ENCODE peak calls at places on chromosomes 2 and 18, in six cellular contexts. One of them, this sample, is unnamed.

GRCh38 chr18:71443726-71444480 is 1100.2 kb downstream of the CBLN2 start:
- DNase-seq in H9: no peak
- DNase-seq in kidney: no peak
- DNase-seq in GM23248: no peak
- DNase-seq in HCT116: no peak
- DNase-seq in neuronal stem cell: no peak
- DNase-seq in this sample: peak; percentile 93

GRCh38 chr2:171383141-171383540 is 50.6 kb downstream of the METTL8 start:
- DNase-seq in H9: no peak
- DNase-seq in kidney: no peak
- DNase-seq in GM23248: no peak
- DNase-seq in HCT116: no peak
- DNase-seq in neuronal stem cell: no peak
- DNase-seq in this sample: no peak

GRCh38 chr2:199690225-199690624 is 160.8 kb downstream of the FTCDNL1 start:
- DNase-seq in H9: no peak
- DNase-seq in kidney: no peak
- DNase-seq in GM23248: no peak
- DNase-seq in HCT116: no peak
- DNase-seq in neuronal stem cell: no peak
- DNase-seq in this sample: no peak

GRCh38 chr2:222318026-222318711 is 19.4 kb upstream of the PAX3 start:
- DNase-seq in H9: peak; percentile 85
- DNase-seq in kidney: peak; percentile 83
- DNase-seq in GM23248: peak; percentile 70
- DNase-seq in HCT116: peak; percentile 35
- DNase-seq in neuronal stem cell: no peak
- DNase-seq in this sample: peak; percentile 56

GRCh38 chr2:219643084-219643473 is 15.6 kb downstream of the SLC4A3 start:
- DNase-seq in H9: peak; percentile 24
- DNase-seq in kidney: no peak
- DNase-seq in GM23248: no peak
- DNase-seq in HCT116: no peak
- DNase-seq in neuronal stem cell: no peak
- DNase-seq in this sample: no peak

GRCh38 chr2:19859565-19859964 is 42.2 kb downstream of the TTC32 start:
- DNase-seq in H9: no peak
- DNase-seq in kidney: no peak
- DNase-seq in GM23248: no peak
- DNase-seq in HCT116: no peak
- DNase-seq in neuronal stem cell: no peak
- DNase-seq in this sample: no peak

GRCh38 chr18:42611134-42611533 is 504.4 kb downstream of the RIT2 start:
- DNase-seq in H9: no peak
- DNase-seq in kidney: no peak
- DNase-seq in GM23248: no peak
- DNase-seq in HCT116: no peak
- DNase-seq in neuronal stem cell: no peak
- DNase-seq in this sample: no peak

GRCh38 chr2:21381421-21381820 is 257.7 kb downstream of the TDRD15 start:
- DNase-seq in H9: no peak
- DNase-seq in kidney: no peak
- DNase-seq in GM23248: no peak
- DNase-seq in HCT116: no peak
- DNase-seq in neuronal stem cell: no peak
- DNase-seq in this sample: no peak

GRCh38 chr2:184534986-184535385 is 63.3 kb upstream of the ZNF804A start:
- DNase-seq in H9: no peak
- DNase-seq in kidney: no peak
- DNase-seq in GM23248: no peak
- DNase-seq in HCT116: no peak
- DNase-seq in neuronal stem cell: no peak
- DNase-seq in this sample: no peak

GRCh38 chr2:240871071-240871958 is 2.7 kb downstream of the AGXT start:
- DNase-seq in H9: no peak
- DNase-seq in kidney: no peak
- DNase-seq in GM23248: no peak
- DNase-seq in HCT116: no peak
- DNase-seq in neuronal stem cell: no peak
- DNase-seq in this sample: no peak

GRCh38 chr2:168703926-168704325 is 98.5 kb upstream of the NOSTRIN start:
- DNase-seq in H9: no peak
- DNase-seq in kidney: no peak
- DNase-seq in GM23248: no peak
- DNase-seq in HCT116: no peak
- DNase-seq in neuronal stem cell: no peak
- DNase-seq in this sample: no peak

GRCh38 chr2:71882949-71883472 is 264.7 kb downstream of the CYP26B1 start:
- DNase-seq in H9: peak; percentile 22
- DNase-seq in kidney: peak; percentile 90
- DNase-seq in GM23248: peak; percentile 94
- DNase-seq in HCT116: peak; percentile 21
- DNase-seq in neuronal stem cell: no peak
- DNase-seq in this sample: peak; percentile 76

GRCh38 chr2:195037072-195037471 is 620.0 kb upstream of the SLC39A10 start:
- DNase-seq in H9: no peak
- DNase-seq in kidney: peak; percentile 41
- DNase-seq in GM23248: no peak
- DNase-seq in HCT116: no peak
- DNase-seq in neuronal stem cell: no peak
- DNase-seq in this sample: no peak

GRCh38 chr2:33268246-33268831 is 208.1 kb upstream of the RASGRP3 start:
- DNase-seq in H9: no peak
- DNase-seq in kidney: no peak
- DNase-seq in GM23248: peak; percentile 30
- DNase-seq in HCT116: no peak
- DNase-seq in neuronal stem cell: no peak
- DNase-seq in this sample: no peak

GRCh38 chr2:71989671-71990070 is 158.0 kb downstream of the CYP26B1 start:
- DNase-seq in H9: no peak
- DNase-seq in kidney: peak; percentile 19
- DNase-seq in GM23248: no peak
- DNase-seq in HCT116: no peak
- DNase-seq in neuronal stem cell: no peak
- DNase-seq in this sample: no peak

GRCh38 chr2:108594982-108595464 is 60.8 kb downstream of the LIMS1 start:
- DNase-seq in H9: no peak
- DNase-seq in kidney: no peak
- DNase-seq in GM23248: peak; percentile 74
- DNase-seq in HCT116: no peak
- DNase-seq in neuronal stem cell: no peak
- DNase-seq in this sample: peak; percentile 100

GRCh38 chr18:61502472-61502871 is 169.2 kb downstream of the CDH20 start:
- DNase-seq in H9: peak; percentile 50
- DNase-seq in kidney: no peak
- DNase-seq in GM23248: peak; percentile 78
- DNase-seq in HCT116: peak; percentile 35
- DNase-seq in neuronal stem cell: peak; percentile 51
- DNase-seq in this sample: peak; percentile 33

GRCh38 chr2:46862430-46862829 is 53.2 kb downstream of the MCFD2 start:
- DNase-seq in H9: no peak
- DNase-seq in kidney: no peak
- DNase-seq in GM23248: no peak
- DNase-seq in HCT116: no peak
- DNase-seq in neuronal stem cell: no peak
- DNase-seq in this sample: no peak

GRCh38 chr18:51133580-51134160 is 63.8 kb downstream of the MEX3C start:
- DNase-seq in H9: no peak
- DNase-seq in kidney: no peak
- DNase-seq in GM23248: no peak
- DNase-seq in HCT116: no peak
- DNase-seq in neuronal stem cell: no peak
- DNase-seq in this sample: no peak

GRCh38 chr2:96253006-96253405 is 12.8 kb downstream of the TMEM127 start:
- DNase-seq in H9: no peak
- DNase-seq in kidney: peak; percentile 28
- DNase-seq in GM23248: no peak
- DNase-seq in HCT116: no peak
- DNase-seq in neuronal stem cell: no peak
- DNase-seq in this sample: no peak

GRCh38 chr2:217451634-217452033 is 551.2 kb downstream of the TNS1 start:
- DNase-seq in H9: no peak
- DNase-seq in kidney: no peak
- DNase-seq in GM23248: peak; percentile 47
- DNase-seq in HCT116: no peak
- DNase-seq in neuronal stem cell: no peak
- DNase-seq in this sample: peak; percentile 89

GRCh38 chr18:43965691-43966090 is 688.4 kb upstream of the SYT4 start:
- DNase-seq in H9: no peak
- DNase-seq in kidney: no peak
- DNase-seq in GM23248: no peak
- DNase-seq in HCT116: no peak
- DNase-seq in neuronal stem cell: no peak
- DNase-seq in this sample: no peak

GRCh38 chr2:96153291-96153713 is 8.1 kb upstream of the DUSP2 start:
- DNase-seq in H9: peak; percentile 22
- DNase-seq in kidney: no peak
- DNase-seq in GM23248: no peak
- DNase-seq in HCT116: no peak
- DNase-seq in neuronal stem cell: no peak
- DNase-seq in this sample: no peak

GRCh38 chr2:147976102-147976501 is 44.4 kb downstream of the ORC4 start:
- DNase-seq in H9: no peak
- DNase-seq in kidney: no peak
- DNase-seq in GM23248: no peak
- DNase-seq in HCT116: no peak
- DNase-seq in neuronal stem cell: no peak
- DNase-seq in this sample: no peak

GRCh38 chr2:64524604-64525322 is 635 bp downstream of the AFTPH start:
- DNase-seq in H9: peak; percentile 48
- DNase-seq in kidney: peak; percentile 23
- DNase-seq in GM23248: peak; percentile 64
- DNase-seq in HCT116: no peak
- DNase-seq in neuronal stem cell: no peak
- DNase-seq in this sample: peak; percentile 5

GRCh38 chr2:110853516-110853915 is 121.1 kb downstream of the ACOXL start:
- DNase-seq in H9: peak; percentile 56
- DNase-seq in kidney: no peak
- DNase-seq in GM23248: peak; percentile 45
- DNase-seq in HCT116: peak; percentile 27
- DNase-seq in neuronal stem cell: no peak
- DNase-seq in this sample: no peak

GRCh38 chr2:39418491-39418890 is 18.6 kb downstream of the MAP4K3 start:
- DNase-seq in H9: no peak
- DNase-seq in kidney: no peak
- DNase-seq in GM23248: no peak
- DNase-seq in HCT116: no peak
- DNase-seq in neuronal stem cell: no peak
- DNase-seq in this sample: no peak

GRCh38 chr2:20052872-20053281 is 1.4 kb upstream of the LAPTM4A start:
- DNase-seq in H9: no peak
- DNase-seq in kidney: no peak
- DNase-seq in GM23248: peak; percentile 94
- DNase-seq in HCT116: peak; percentile 57
- DNase-seq in neuronal stem cell: no peak
- DNase-seq in this sample: peak; percentile 80

GRCh38 chr2:164554487-164554886 is 66.8 kb downstream of the GRB14 start:
- DNase-seq in H9: no peak
- DNase-seq in kidney: no peak
- DNase-seq in GM23248: no peak
- DNase-seq in HCT116: no peak
- DNase-seq in neuronal stem cell: no peak
- DNase-seq in this sample: no peak

GRCh38 chr2:105403241-105403784 is 4.5 kb upstream of the FHL2 start:
- DNase-seq in H9: no peak
- DNase-seq in kidney: no peak
- DNase-seq in GM23248: no peak
- DNase-seq in HCT116: no peak
- DNase-seq in neuronal stem cell: no peak
- DNase-seq in this sample: no peak

GRCh38 chr2:76870011-76870410 is 652.2 kb downstream of the LRRTM4 start:
- DNase-seq in H9: no peak
- DNase-seq in kidney: no peak
- DNase-seq in GM23248: peak; percentile 7
- DNase-seq in HCT116: no peak
- DNase-seq in neuronal stem cell: no peak
- DNase-seq in this sample: no peak

GRCh38 chr2:128286905-128287779 is 31.5 kb downstream of the HS6ST1 start:
- DNase-seq in H9: no peak
- DNase-seq in kidney: peak; percentile 71
- DNase-seq in GM23248: no peak
- DNase-seq in HCT116: no peak
- DNase-seq in neuronal stem cell: no peak
- DNase-seq in this sample: no peak
- H3K9ac ChIP-seq in H9: no peak overlapping the region
- H3K9ac ChIP-seq in kidney: peak overlapping the region; percentile 46
- H3K9ac ChIP-seq in GM23248: no peak overlapping the region
- H3K9ac ChIP-seq in HCT116: no peak overlapping the region
- H3K9ac ChIP-seq in neuronal stem cell: no peak overlapping the region
- H3K9ac ChIP-seq in this sample: no peak overlapping the region

GRCh38 chr2:16011621-16011960 is 71.2 kb downstream of the MYCN start:
- DNase-seq in H9: no peak
- DNase-seq in kidney: no peak
- DNase-seq in GM23248: no peak
- DNase-seq in HCT116: no peak
- DNase-seq in neuronal stem cell: no peak
- DNase-seq in this sample: no peak

GRCh38 chr2:16014041-16014787 is 73.9 kb downstream of the MYCN start:
- DNase-seq in H9: no peak
- DNase-seq in kidney: no peak
- DNase-seq in GM23248: no peak
- DNase-seq in HCT116: no peak
- DNase-seq in neuronal stem cell: no peak
- DNase-seq in this sample: no peak

GRCh38 chr2:16012029-16012596 is 71.8 kb downstream of the MYCN start:
- DNase-seq in H9: no peak
- DNase-seq in kidney: no peak
- DNase-seq in GM23248: no peak
- DNase-seq in HCT116: no peak
- DNase-seq in neuronal stem cell: no peak
- DNase-seq in this sample: no peak

GRCh38 chr2:16013571-16013970 is 73.2 kb downstream of the MYCN start:
- DNase-seq in H9: no peak
- DNase-seq in kidney: no peak
- DNase-seq in GM23248: no peak
- DNase-seq in HCT116: no peak
- DNase-seq in neuronal stem cell: no peak
- DNase-seq in this sample: no peak

GRCh38 chr2:16012626-16013501 is 72.5 kb downstream of the MYCN start:
- DNase-seq in H9: peak; percentile 58
- DNase-seq in kidney: no peak
- DNase-seq in GM23248: no peak
- DNase-seq in HCT116: no peak
- DNase-seq in neuronal stem cell: no peak
- DNase-seq in this sample: no peak
- H3K9ac ChIP-seq in H9: peak overlapping the region; percentile 39
- H3K9ac ChIP-seq in kidney: no peak overlapping the region
- H3K9ac ChIP-seq in GM23248: no peak overlapping the region
- H3K9ac ChIP-seq in HCT116: no peak overlapping the region
- H3K9ac ChIP-seq in neuronal stem cell: no peak overlapping the region
- H3K9ac ChIP-seq in this sample: no peak overlapping the region

GRCh38 chr2:129499747-129500146 is 479.7 kb upstream of the RAB6C start:
- DNase-seq in H9: no peak
- DNase-seq in kidney: no peak
- DNase-seq in GM23248: peak; percentile 2
- DNase-seq in HCT116: no peak
- DNase-seq in neuronal stem cell: no peak
- DNase-seq in this sample: no peak
- H3K9ac ChIP-seq in H9: no peak overlapping the region
- H3K9ac ChIP-seq in kidney: no peak overlapping the region
- H3K9ac ChIP-seq in GM23248: no peak overlapping the region
- H3K9ac ChIP-seq in HCT116: no peak overlapping the region
- H3K9ac ChIP-seq in neuronal stem cell: no peak overlapping the region
- H3K9ac ChIP-seq in this sample: no peak overlapping the region

GRCh38 chr2:237404413-237404812 is 9.6 kb downstream of the COL6A3 start:
- DNase-seq in H9: no peak
- DNase-seq in kidney: no peak
- DNase-seq in GM23248: no peak
- DNase-seq in HCT116: no peak
- DNase-seq in neuronal stem cell: no peak
- DNase-seq in this sample: no peak
- H3K9ac ChIP-seq in H9: no peak overlapping the region
- H3K9ac ChIP-seq in kidney: no peak overlapping the region
- H3K9ac ChIP-seq in GM23248: peak overlapping the region; percentile 54
- H3K9ac ChIP-seq in HCT116: no peak overlapping the region
- H3K9ac ChIP-seq in neuronal stem cell: no peak overlapping the region
- H3K9ac ChIP-seq in this sample: no peak overlapping the region